ENCODE peak calls at places on chromosomes 16 and 17, in six cellular contexts. B is GM23338, X is body of pancreas, J is neural progenitor cell, R is lower leg skin, O is ovary. C is an unnamed sample.

GRCh38 chr17:50426814-50427787 is 1.1 kb downstream of the ACSF2 start:
- DNase-seq in R (no peak), B (peak; percentile 73), O (peak; percentile 35), J (peak; percentile 35), X (peak; percentile 31), C (no peak)

GRCh38 chr16:346587-346986 is 5.9 kb downstream of the AXIN1 start:
- DNase-seq in X (no peak), O (no peak), B (no peak), J (peak; percentile 1), R (no peak), C (no peak)

GRCh38 chr17:59493867-59494266 is 71.5 kb upstream of the DHX40 start:
- DNase-seq in O (no peak), R (no peak), B (peak; percentile 26), J (peak; percentile 52), X (no peak), C (no peak)

GRCh38 chr16:84778720-84779119 is 41.1 kb upstream of the CRISPLD2 start:
- DNase-seq in B (no peak), R (peak; percentile 78), X (no peak), O (no peak), J (no peak), C (no peak)

GRCh38 chr16:81076566-81077076 is 417 bp downstream of the C16orf46 start:
- DNase-seq in X (peak; percentile 93), B (peak; percentile 88), R (peak; percentile 97), J (peak; percentile 91), O (peak; percentile 93), C (peak; percentile 88)

GRCh38 chr17:49952912-49953497 is 16.0 kb upstream of the DLX4 start:
- DNase-seq in O (peak; percentile 80), B (no peak), J (no peak), R (no peak), X (no peak), C (no peak)

GRCh38 chr16:81448154-81449131 is 3.8 kb downstream of the CMIP start:
- DNase-seq in B (peak; percentile 44), X (peak; percentile 84), O (no peak), R (no peak), J (peak; percentile 68), C (no peak)

GRCh38 chr17:48907713-48908046 is 527 bp upstream of the UBE2Z start:
- DNase-seq in O (no peak), R (no peak), B (peak; percentile 68), X (no peak), J (no peak), C (no peak)

GRCh38 chr17:27615121-27615520 is 15.9 kb upstream of the LGALS9 start:
- DNase-seq in R (no peak), J (no peak), B (no peak), X (no peak), O (no peak), C (no peak)

GRCh38 chr16:3356118-3356517 is 429 bp downstream of the OR2C1 start:
- DNase-seq in O (no peak), R (peak; percentile 21), X (no peak), B (no peak), J (no peak), C (no peak)

GRCh38 chr16:86100205-86101134 is 201.5 kb downstream of the IRF8 start:
- DNase-seq in R (peak; percentile 79), B (no peak), X (no peak), J (no peak), O (no peak), C (no peak)

GRCh38 chr17:53722407-53722806 is 100.3 kb upstream of the KIF2B start:
- DNase-seq in J (no peak), R (no peak), B (no peak), X (no peak), O (no peak), C (no peak)

GRCh38 chr17:82813299-82814051 is 26.3 kb downstream of the ZNF750 start:
- DNase-seq in O (no peak), R (no peak), B (no peak), J (no peak), X (no peak), C (no peak)

GRCh38 chr17:58233547-58233946 is 4.8 kb upstream of the LPO start:
- DNase-seq in X (no peak), B (no peak), J (no peak), R (no peak), O (no peak), C (no peak)

GRCh38 chr17:27644586-27644985 is 13.6 kb downstream of the LGALS9 start:
- DNase-seq in X (no peak), J (no peak), R (peak; percentile 92), O (no peak), B (no peak), C (no peak)

GRCh38 chr16:4323845-4324478 is 8.1 kb downstream of the GLIS2 start:
- DNase-seq in X (peak; percentile 64), O (peak; percentile 81), R (no peak), J (peak; percentile 74), B (peak; percentile 87), C (peak; percentile 77)

GRCh38 chr17:7632492-7632894 is 2.6 kb downstream of the SHBG start:
- DNase-seq in B (peak; percentile 86), R (no peak), J (peak; percentile 70), O (no peak), X (peak; percentile 52), C (no peak)

GRCh38 chr16:89317101-89317671 is 99.7 kb downstream of the ZNF778 start:
- DNase-seq in J (no peak), O (no peak), B (no peak), R (no peak), X (no peak), C (no peak)

GRCh38 chr17:17783121-17783824 is 53.5 kb downstream of the SREBF1 start:
- DNase-seq in B (peak; percentile 89), J (peak; percentile 88), O (peak; percentile 84), R (no peak), X (peak; percentile 86), C (peak; percentile 76)

GRCh38 chr17:50185724-50186545 is 15.5 kb downstream of the COL1A1 start:
- DNase-seq in J (no peak), X (no peak), O (peak; percentile 51), R (no peak), B (no peak), C (no peak)

GRCh38 chr17:67221062-67221998 is 23.7 kb downstream of the HELZ start:
- DNase-seq in O (no peak), R (no peak), J (peak; percentile 39), B (peak; percentile 54), X (peak; percentile 17), C (no peak)

GRCh38 chr17:67491678-67492019 is 114.6 kb downstream of the PITPNC1 start:
- DNase-seq in O (no peak), B (no peak), X (no peak), R (peak; percentile 66), J (no peak), C (no peak)

GRCh38 chr17:2070241-2071023 is 15.5 kb downstream of the HIC1 start:
- DNase-seq in O (no peak), X (peak; percentile 57), B (peak; percentile 83), J (no peak), R (no peak), C (no peak)

GRCh38 chr17:36931096-36931696 is 6.1 kb upstream of the LHX1 start:
- DNase-seq in R (no peak), J (no peak), O (no peak), B (no peak), X (no peak), C (no peak)

GRCh38 chr17:10069301-10069700 is 129.1 kb downstream of the GAS7 start:
- DNase-seq in J (no peak), O (peak; percentile 50), X (peak; percentile 54), B (no peak), R (no peak), C (peak; percentile 69)

GRCh38 chr17:76640550-76641380 is 2.8 kb downstream of the ST6GALNAC1 start:
- DNase-seq in B (no peak), J (no peak), O (no peak), R (no peak), X (no peak), C (no peak)

GRCh38 chr16:30777591-30778297 is 9.3 kb downstream of the ZNF629 start:
- DNase-seq in X (no peak), B (peak; percentile 37), J (no peak), R (no peak), O (no peak), C (no peak)
- TF ChIP-seq CTCF in X (no peak), B (peak; percentile 10), J (no peak), R (no peak), O (no peak), C (no peak)

GRCh38 chr17:44775136-44775837 is 16.5 kb downstream of the ADAM11 start:
- DNase-seq in B (peak; percentile 99), J (peak; percentile 100), X (no peak), O (no peak), R (peak; percentile 99), C (no peak)
- H3K4me3 ChIP-seq in B (peak overlapping the region; percentile 92), J (peak overlapping the region; percentile 58), X (peak overlapping the region; percentile 4), O (peak overlapping the region; percentile 39), R (peak overlapping the region; percentile 19), C (peak overlapping the region; percentile 70)

DNA sequence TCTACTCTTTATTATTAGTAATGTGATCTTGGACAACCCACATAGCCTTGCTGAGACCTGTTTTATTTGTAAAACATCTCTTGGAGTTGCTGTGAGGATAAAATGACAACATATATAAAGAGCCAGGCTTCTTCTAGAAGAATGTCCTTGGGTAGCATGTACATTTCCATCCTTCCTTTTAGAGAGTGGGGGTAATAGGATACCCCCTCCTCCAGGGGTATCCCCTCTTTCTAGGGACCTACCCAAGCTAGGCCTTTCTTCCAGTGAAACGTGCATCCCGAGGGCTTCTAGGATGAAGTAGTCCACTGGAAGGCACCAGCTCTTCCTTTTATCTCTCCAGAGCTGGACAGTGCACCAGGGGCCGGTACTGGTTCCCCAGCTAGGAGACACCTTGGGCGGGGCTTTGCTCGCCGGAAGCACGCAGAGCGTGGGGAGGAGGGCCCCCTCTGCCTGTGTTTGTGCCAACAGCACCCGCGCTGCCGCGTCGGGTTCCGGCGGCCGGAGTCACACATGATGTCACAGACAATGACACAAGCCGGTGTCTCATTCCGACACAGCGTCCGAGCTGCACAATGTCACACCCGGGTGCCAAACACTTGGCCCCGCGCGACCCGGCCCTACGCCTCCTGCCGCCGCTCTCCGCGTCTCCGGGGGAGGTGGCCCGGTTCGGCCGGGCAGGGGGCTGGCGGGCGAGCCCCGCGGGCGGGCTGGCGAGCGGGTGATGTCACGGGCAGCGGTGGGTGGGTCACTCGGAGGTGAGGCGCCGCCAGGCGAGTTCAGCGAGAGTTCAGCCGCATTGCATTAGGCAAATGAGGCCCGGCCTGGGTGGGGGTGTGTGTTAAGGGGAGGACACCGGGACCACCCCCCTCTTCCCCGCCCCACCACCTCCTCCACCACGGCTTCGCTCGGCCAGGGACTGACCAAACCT is 23.4 kb downstream of the GJD3 start:
- DNase-seq in R (peak; percentile 98), B (peak; percentile 91), J (peak; percentile 85), O (peak; percentile 87), X (peak; percentile 86), C (peak; percentile 89)
- TF ChIP-seq CTCF in R (no peak), B (no peak), J (no peak), O (no peak), X (no peak), C (no peak)

DNA sequence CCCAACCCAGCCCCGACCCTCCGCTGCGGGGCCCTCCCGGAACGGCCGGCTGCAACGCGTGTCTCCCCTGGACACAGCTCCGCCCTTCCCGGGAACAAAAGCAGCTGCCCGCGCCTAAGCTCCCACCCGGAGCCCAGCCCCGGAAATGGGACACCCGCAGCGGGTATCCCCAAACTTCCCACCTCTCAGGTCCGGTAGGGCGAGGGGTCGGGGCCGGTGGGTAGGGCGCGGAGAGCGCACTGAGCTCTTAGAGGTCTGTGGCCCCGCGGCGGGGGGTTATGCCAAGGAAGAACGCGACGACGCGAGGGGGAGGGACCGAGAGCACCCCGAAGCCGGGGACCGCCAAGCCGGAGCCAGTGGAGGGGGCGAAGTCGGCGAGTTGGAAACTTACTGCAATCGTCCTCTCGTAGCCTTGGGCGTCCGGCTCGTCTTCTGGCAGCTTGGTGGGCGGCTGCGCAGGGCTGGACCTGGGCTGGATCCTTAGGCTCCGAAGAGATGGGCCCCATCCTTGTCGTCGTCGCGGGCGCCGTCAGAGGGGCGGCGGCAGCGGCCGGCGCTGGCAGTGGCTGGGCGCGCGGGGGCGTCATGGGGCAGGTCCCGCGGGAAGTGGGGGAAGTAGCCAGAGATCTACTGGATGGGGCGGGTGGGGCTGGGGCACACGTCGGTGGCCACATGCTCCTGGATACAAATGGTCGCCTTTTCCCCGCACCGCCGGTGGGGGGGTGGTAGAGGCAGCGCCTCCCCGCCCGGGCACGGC is 6.9 kb downstream of the USP6 start:
- DNase-seq in O (peak; percentile 57), R (peak; percentile 87), X (peak; percentile 38), J (peak; percentile 58), B (peak; percentile 67), C (peak; percentile 12)
- H3K4me3 ChIP-seq in O (peak overlapping the region; percentile 15), R (peak overlapping the region; percentile 27), X (no peak overlapping the region), J (peak overlapping the region; percentile 58), B (peak overlapping the region; percentile 72), C (peak overlapping the region; percentile 22)

C was measured in uterus.